ENCODE peak calls at places on chromosome 22, in eight cellular contexts. Y, N, A, W, Z, J, D and X are unnamed samples.

GRCh38 chr22:30878516-30879365 is 89.8 kb downstream of the MORC2 start:
- DNase-seq in W (no peak), J (no peak), A (no peak), D (peak), N (no peak), Z (no peak), Y (no peak), X (peak)

GRCh38 chr22:19687561-19688300 is 26.6 kb upstream of the SEPTIN5 start:
- DNase-seq in W (no peak), N (peak), D (no peak), Z (no peak), J (no peak), Y (no peak), A (no peak), X (no peak)

GRCh38 chr22:23401111-23401909 is 178.8 kb downstream of the IGLL1 start:
- DNase-seq in W (no peak), Z (no peak), N (peak), A (peak), Y (no peak), J (peak), D (peak), X (no peak)

GRCh38 chr22:47001288-47001687 is 238.8 kb downstream of the TBC1D22A start:
- DNase-seq in Y (no peak), Z (no peak), J (no peak), W (no peak), A (no peak), D (no peak), N (no peak), X (no peak)

GRCh38 chr22:40721266-40721665 is 42.0 kb downstream of the MCHR1 start:
- DNase-seq in N (no peak), Y (no peak), D (no peak), W (no peak), Z (no peak), A (no peak), J (peak), X (no peak)

GRCh38 chr22:49087163-49087562 is 740.5 kb downstream of the BRD1 start:
- DNase-seq in N (no peak), D (no peak), Y (no peak), W (no peak), A (no peak), Z (no peak), J (no peak), X (no peak)

GRCh38 chr22:17882162-17882561 is 107.9 kb upstream of the BID start:
- DNase-seq in W (no peak), N (no peak), A (no peak), J (no peak), Y (no peak), D (no peak), Z (no peak), X (no peak)

GRCh38 chr22:22683668-22684361 is 39.4 kb downstream of the GGTLC2 start:
- DNase-seq in A (no peak), Z (no peak), W (no peak), D (no peak), N (no peak), J (no peak), Y (no peak), X (no peak)

GRCh38 chr22:46846154-46846831 is 83.8 kb downstream of the TBC1D22A start:
- DNase-seq in W (no peak), Y (no peak), J (no peak), N (peak), D (no peak), A (peak), Z (no peak), X (no peak)

GRCh38 chr22:44047891-44048301 is 23.8 kb downstream of the PARVB start:
- DNase-seq in N (no peak), J (no peak), W (no peak), D (no peak), A (no peak), Y (no peak), Z (no peak), X (no peak)

GRCh38 chr22:41177626-41178424 is 27.3 kb upstream of the L3MBTL2 start:
- DNase-seq in W (no peak), Z (peak), D (no peak), J (no peak), A (no peak), N (no peak), Y (no peak), X (no peak)

GRCh38 chr22:44261164-44261860 is 51.4 kb downstream of the SHISAL1 start:
- DNase-seq in Z (peak), N (no peak), Y (no peak), W (no peak), J (no peak), D (no peak), A (no peak), X (peak)

GRCh38 chr22:46092011-46092410 is 58.3 kb upstream of the PPARA start:
- DNase-seq in A (no peak), J (peak), Y (no peak), D (no peak), Z (no peak), W (no peak), N (no peak), X (no peak)

GRCh38 chr22:18987765-18988164 is 51.7 kb upstream of the PRODH start:
- DNase-seq in W (no peak), A (no peak), N (no peak), Z (peak), Y (no peak), J (no peak), D (peak), X (no peak)

GRCh38 chr22:42842658-42843370 is 14.3 kb downstream of the ARFGAP3 start:
- DNase-seq in Y (no peak), Z (peak), A (peak), J (no peak), D (no peak), N (no peak), W (no peak), X (no peak)

GRCh38 chr22:46614070-46614931 is 5.9 kb upstream of the GRAMD4 start:
- DNase-seq in D (no peak), Y (no peak), Z (no peak), J (no peak), W (peak), A (no peak), N (no peak), X (no peak)

GRCh38 chr22:49327411-49327810 is 500.3 kb downstream of the BRD1 start:
- DNase-seq in J (no peak), W (no peak), Z (no peak), Y (no peak), N (no peak), A (no peak), D (no peak), X (no peak)

GRCh38 chr22:43113516-43114251 is 3.1 kb downstream of the BIK start:
- DNase-seq in W (peak), J (no peak), Z (no peak), N (no peak), Y (no peak), D (no peak), A (no peak), X (no peak)

GRCh38 chr22:44331881-44332714 is 19.3 kb upstream of the SHISAL1 start:
- DNase-seq in N (peak), W (no peak), Z (no peak), Y (no peak), J (peak), D (peak), A (no peak), X (no peak)

GRCh38 chr22:44686873-44687600 is 15.0 kb upstream of the PRR5 start:
- DNase-seq in A (peak), D (peak), Z (no peak), J (peak), N (no peak), W (no peak), Y (no peak), X (no peak)

GRCh38 chr22:49476176-49476575 is 351.5 kb downstream of the BRD1 start:
- DNase-seq in J (no peak), D (no peak), Z (no peak), W (no peak), Y (no peak), A (no peak), N (no peak), X (no peak)

GRCh38 chr22:42056757-42057511 is 13.7 kb downstream of the NAGA start:
- DNase-seq in Z (no peak), N (no peak), W (no peak), J (no peak), Y (no peak), A (no peak), D (no peak), X (no peak)

GRCh38 chr22:42596376-42596775 is 18.3 kb downstream of the POLDIP3 start:
- DNase-seq in J (peak), Z (no peak), Y (no peak), D (peak), A (no peak), W (no peak), N (no peak), X (peak)

GRCh38 chr22:47172771-47173534 is 410.5 kb downstream of the TBC1D22A start:
- DNase-seq in Z (peak), D (no peak), N (no peak), Y (peak), J (no peak), A (no peak), W (no peak), X (peak)

GRCh38 chr22:48647051-48647450 is 1180.6 kb downstream of the BRD1 start:
- DNase-seq in D (no peak), Y (no peak), A (no peak), W (no peak), Z (no peak), J (no peak), N (no peak), X (no peak)

GRCh38 chr22:48044484-48045060 is 1282.1 kb downstream of the TBC1D22A start:
- DNase-seq in W (no peak), D (no peak), A (no peak), J (no peak), Z (no peak), N (no peak), Y (no peak), X (no peak)

GRCh38 chr22:35065796-35066218 is at the start of gene ISX:
- DNase-seq in W (no peak), N (no peak), D (no peak), Z (no peak), A (no peak), J (no peak), Y (no peak), X (no peak)

GRCh38 chr22:20787223-20787622 is 13.3 kb downstream of the SERPIND1 start:
- DNase-seq in W (no peak), D (no peak), J (no peak), A (no peak), Y (no peak), Z (no peak), N (no peak), X (no peak)

GRCh38 chr22:23073506-23074229 is 3.3 kb downstream of the GNAZ start:
- DNase-seq in Y (no peak), W (no peak), Z (no peak), A (no peak), D (no peak), N (no peak), J (no peak), X (no peak)

GRCh38 chr22:17945851-17946690 is 78.3 kb downstream of the MICAL3 start:
- DNase-seq in N (no peak), D (no peak), Z (no peak), Y (no peak), J (no peak), A (no peak), W (peak), X (no peak)

GRCh38 chr22:19746726-19747125 is 13.9 kb upstream of the TBX1 start:
- DNase-seq in D (no peak), N (no peak), W (no peak), J (no peak), Z (no peak), A (no peak), Y (no peak), X (no peak)

GRCh38 chr22:35839811-35840739 is 122.4 kb downstream of the APOL5 start:
- DNase-seq in N (peak), J (peak), D (peak), W (peak), Y (peak), A (peak), Z (peak), X (peak)

DNA sequence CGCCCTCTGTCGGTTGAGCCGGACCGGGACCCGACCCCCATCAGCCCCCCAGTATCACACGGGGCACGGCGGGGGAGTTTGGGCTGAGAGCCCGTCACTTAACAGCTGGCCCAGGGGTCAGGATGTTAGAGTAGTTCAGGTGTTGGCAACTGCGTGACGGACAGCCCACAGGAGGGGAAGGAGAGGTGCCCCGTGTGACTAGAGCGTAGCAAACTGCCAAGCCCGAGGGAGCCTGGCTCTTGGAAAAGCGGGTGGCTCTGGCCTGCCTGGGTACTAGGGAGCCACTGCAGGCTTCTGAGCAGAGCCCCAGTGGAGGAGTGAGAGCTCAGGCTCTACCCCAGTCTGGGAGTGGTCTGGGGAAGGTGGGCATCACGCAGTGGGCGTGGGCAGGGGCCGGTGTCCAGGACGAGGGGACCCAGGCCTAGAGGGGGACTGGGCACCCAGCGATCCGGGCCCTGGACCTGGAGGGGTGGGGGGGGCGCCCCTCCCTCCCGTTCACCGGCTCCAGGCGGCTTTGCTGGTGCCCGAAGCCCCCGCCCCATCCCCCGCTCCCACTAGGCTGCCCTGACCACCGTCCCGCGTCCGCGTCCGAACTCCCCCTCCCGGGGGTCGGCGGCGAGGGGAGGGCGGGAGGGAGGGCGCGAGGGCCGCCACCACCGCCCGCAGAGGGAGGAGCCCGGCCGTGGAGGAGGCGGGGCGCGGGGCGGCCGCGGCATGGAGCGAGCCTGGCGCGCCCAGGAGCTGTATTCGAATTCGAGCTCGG is 24.4 kb downstream of the SHANK3 start:
- DNase-seq in A (no peak), J (no peak), D (peak), W (no peak), N (no peak), Y (no peak), Z (peak), X (peak)
- TF ChIP-seq CTCF in A (peak), J (peak), D (peak), W (no peak), N (peak), Y (no peak), Z (no peak), X (peak)

GRCh38 chr22:29784451-29785361 is 17.5 kb downstream of the UQCR10 start:
- DNase-seq in W (no peak), J (peak), A (no peak), Z (peak), N (no peak), D (peak), Y (no peak), X (no peak)

GRCh38 chr22:29787371-29787980 is 20.3 kb downstream of the UQCR10 start:
- DNase-seq in J (no peak), W (no peak), N (no peak), D (no peak), Z (peak), A (no peak), Y (no peak), X (no peak)

GRCh38 chr22:29790061-29790460 is 22.9 kb downstream of the UQCR10 start:
- DNase-seq in D (no peak), J (no peak), Z (no peak), N (no peak), Y (no peak), W (no peak), A (no peak), X (no peak)

GRCh38 chr22:29786026-29786425 is 18.9 kb downstream of the UQCR10 start:
- DNase-seq in Z (no peak), D (no peak), N (no peak), A (no peak), J (no peak), Y (no peak), W (no peak), X (no peak)

GRCh38 chr22:29788339-29789279 is 21.4 kb downstream of the UQCR10 start:
- DNase-seq in W (no peak), A (no peak), D (no peak), Z (no peak), Y (no peak), N (no peak), J (no peak), X (no peak)
- TF ChIP-seq CTCF in W (no peak), A (no peak), D (no peak), Z (no peak), Y (no peak), N (no peak), J (no peak), X (no peak)

GRCh38 chr22:25420925-25421904 is 143.3 kb upstream of the GRK3 start:
- DNase-seq in J (peak), D (no peak), A (no peak), N (no peak), Y (no peak), W (no peak), Z (no peak), X (no peak)
- TF ChIP-seq CTCF in J (no peak), D (no peak), A (peak), N (no peak), Y (no peak), W (no peak), Z (no peak), X (no peak)

GRCh38 chr22:37684803-37685615 is 1.1 kb upstream of the NOL12 start:
- DNase-seq in Y (no peak), J (no peak), N (peak), D (no peak), W (peak), Z (peak), A (no peak), X (no peak)

GRCh38 chr22:37690407-37690806 is 4.3 kb downstream of the NOL12 start:
- DNase-seq in D (no peak), Z (no peak), Y (no peak), N (peak), W (no peak), J (no peak), A (no peak), X (no peak)

GRCh38 chr22:37681556-37682049 is 4.5 kb upstream of the NOL12 start:
- DNase-seq in W (peak), N (peak), D (peak), J (peak), Z (peak), Y (no peak), A (peak), X (peak)

GRCh38 chr22:37690901-37691504 is 4.9 kb downstream of the NOL12 start:
- DNase-seq in N (peak), A (no peak), D (no peak), J (no peak), Y (no peak), W (no peak), Z (no peak), X (no peak)

DNA sequence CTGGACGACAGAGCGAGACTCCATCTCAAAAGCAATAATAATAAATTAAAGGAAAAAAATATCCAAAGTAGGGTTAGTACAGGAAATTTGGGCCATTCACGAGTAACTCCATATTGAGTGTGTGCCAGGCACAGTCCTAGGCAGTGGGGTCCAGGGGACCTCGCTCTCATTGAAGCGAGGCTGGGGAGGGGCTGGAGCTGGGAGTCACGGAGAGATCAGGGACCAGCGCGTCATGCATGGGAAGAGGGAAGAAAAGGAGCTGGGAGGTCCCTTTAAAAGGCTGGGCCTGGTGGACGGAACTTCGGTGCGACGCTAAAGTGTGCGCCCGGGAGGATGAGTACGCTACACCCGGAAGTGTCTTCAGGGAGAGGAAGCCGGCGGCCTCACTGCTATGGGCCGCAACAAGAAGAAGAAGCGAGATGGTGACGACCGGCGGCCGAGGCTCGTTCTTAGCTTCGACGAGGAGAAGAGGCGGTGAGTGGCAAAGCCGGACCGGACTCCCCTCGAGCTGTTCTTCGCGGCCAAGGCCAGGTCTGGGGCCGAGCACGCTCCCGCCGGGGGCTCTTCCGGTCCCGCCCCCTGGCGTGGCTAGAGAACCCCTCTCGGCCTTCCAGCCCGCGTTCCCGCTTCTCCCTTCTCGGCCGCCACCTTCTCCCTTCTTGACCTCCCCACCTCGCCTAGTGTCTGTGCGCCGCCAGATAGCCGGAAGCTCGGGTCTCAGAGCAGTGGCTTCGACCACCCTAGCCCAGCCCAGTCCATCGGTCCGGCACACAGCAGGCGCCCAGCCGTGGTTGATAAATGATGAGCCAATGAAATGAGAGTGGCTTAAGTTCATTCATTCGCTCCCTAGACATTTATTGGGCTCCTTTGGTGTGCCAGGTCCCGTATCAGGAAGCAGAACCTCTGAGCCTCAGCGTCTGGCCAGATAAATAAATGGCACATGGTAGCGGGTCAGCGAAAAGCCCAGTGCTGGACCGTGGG is at the start of gene NOL12:
- DNase-seq in D (peak), A (peak), Y (peak), J (peak), N (peak), W (peak), Z (peak), X (peak)
- TF ChIP-seq CTCF in D (no peak), A (peak), Y (no peak), J (no peak), N (no peak), W (no peak), Z (no peak), X (no peak)

DNA sequence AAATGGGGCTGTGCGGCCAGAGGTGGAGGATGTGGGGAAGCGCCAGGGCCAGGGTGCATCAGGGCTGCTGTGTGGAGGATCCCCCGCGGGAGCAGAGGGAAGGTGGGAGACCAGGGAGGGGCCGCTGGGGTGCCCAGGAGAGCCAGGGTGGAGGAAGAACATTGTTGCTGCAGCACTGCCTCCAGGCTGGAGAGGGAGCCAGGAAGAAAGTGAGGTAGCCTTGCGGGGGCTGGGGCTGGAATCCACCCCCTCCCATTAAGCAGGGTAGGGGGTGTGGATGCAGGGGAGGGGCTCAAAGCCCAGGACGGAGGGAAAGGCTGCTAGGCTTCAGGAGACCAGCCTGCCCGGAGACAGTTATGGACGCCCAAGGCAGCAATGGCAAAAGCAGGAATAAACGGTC is 15.1 kb downstream of the CABP7 start:
- DNase-seq in W (no peak), N (no peak), Z (no peak), D (no peak), Y (no peak), J (no peak), A (no peak), X (no peak)
- TF ChIP-seq CTCF in W (no peak), N (no peak), Z (no peak), D (no peak), Y (no peak), J (no peak), A (no peak), X (no peak)

GRCh38 chr22:38859581-38860290 is 12.3 kb downstream of the CBX6 start:
- DNase-seq in N (no peak), W (no peak), A (no peak), Z (no peak), Y (no peak), D (no peak), J (no peak), X (no peak)

GRCh38 chr22:38860291-38861169 is 11.5 kb downstream of the CBX6 start:
- DNase-seq in W (no peak), Y (no peak), J (no peak), D (no peak), N (no peak), A (no peak), Z (no peak), X (no peak)

GRCh38 chr22:38861927-38862326 is 10.1 kb downstream of the CBX6 start:
- DNase-seq in N (no peak), Y (no peak), A (no peak), J (no peak), Z (no peak), W (no peak), D (no peak), X (no peak)

GRCh38 chr22:38862375-38863329 is 9.4 kb downstream of the CBX6 start:
- DNase-seq in Z (no peak), J (peak), W (no peak), D (peak), A (no peak), N (no peak), Y (no peak), X (peak)

GRCh38 chr22:38861170-38861874 is 10.7 kb downstream of the CBX6 start:
- DNase-seq in D (no peak), A (no peak), Y (no peak), W (no peak), N (no peak), Z (no peak), J (no peak), X (no peak)
- TF ChIP-seq CTCF in D (peak), A (peak), Y (no peak), W (peak), N (no peak), Z (no peak), J (peak), X (no peak)